ENCODE peak calls at places on chromosomes 11 and 22, in seven cellular contexts. One of them, this sample, is unnamed.

GRCh38 chr11:128365044-128365443 is 222.3 kb downstream of the ETS1 start:
- DNase-seq in uterus: no peak
- DNase-seq in GM12878: no peak
- DNase-seq in transverse colon: no peak
- DNase-seq in adrenal gland: no peak
- DNase-seq in gastrocnemius medialis: no peak
- DNase-seq in tibial nerve: no peak
- DNase-seq in this sample: no peak

GRCh38 chr11:75087319-75088055 is 9.2 kb downstream of the OR2AT4 start:
- DNase-seq in tibial nerve: no peak
- DNase-seq in adrenal gland: no peak
- DNase-seq in uterus: no peak
- DNase-seq in GM12878: no peak
- DNase-seq in gastrocnemius medialis: no peak
- DNase-seq in transverse colon: no peak
- DNase-seq in this sample: no peak

GRCh38 chr11:85767277-85767676 is 43.7 kb downstream of the SYTL2 start:
- DNase-seq in tibial nerve: no peak
- DNase-seq in adrenal gland: no peak
- DNase-seq in uterus: no peak
- DNase-seq in GM12878: no peak
- DNase-seq in gastrocnemius medialis: no peak
- DNase-seq in transverse colon: no peak
- DNase-seq in this sample: no peak

GRCh38 chr22:24140357-24140756 is 40.9 kb upstream of the SUSD2 start:
- DNase-seq in gastrocnemius medialis: no peak
- DNase-seq in uterus: no peak
- DNase-seq in GM12878: no peak
- DNase-seq in adrenal gland: no peak
- DNase-seq in transverse colon: no peak
- DNase-seq in tibial nerve: no peak
- DNase-seq in this sample: no peak

GRCh38 chr11:75346912-75347647 is 4.4 kb downstream of the ARRB1 start:
- DNase-seq in GM12878: no peak
- DNase-seq in gastrocnemius medialis: peak; percentile 33
- DNase-seq in tibial nerve: no peak
- DNase-seq in adrenal gland: peak; percentile 31
- DNase-seq in uterus: peak; percentile 44
- DNase-seq in transverse colon: no peak
- DNase-seq in this sample: peak; percentile 71

GRCh38 chr11:111986589-111986988 is 38.6 kb upstream of the DLAT start:
- DNase-seq in GM12878: no peak
- DNase-seq in gastrocnemius medialis: no peak
- DNase-seq in tibial nerve: no peak
- DNase-seq in adrenal gland: no peak
- DNase-seq in uterus: no peak
- DNase-seq in transverse colon: no peak
- DNase-seq in this sample: no peak

GRCh38 chr22:34105461-34106062 is 185.3 kb upstream of the LARGE1 start:
- DNase-seq in GM12878: no peak
- DNase-seq in adrenal gland: peak; percentile 55
- DNase-seq in transverse colon: peak; percentile 57
- DNase-seq in uterus: peak; percentile 31
- DNase-seq in tibial nerve: peak; percentile 31
- DNase-seq in gastrocnemius medialis: peak; percentile 28
- DNase-seq in this sample: peak; percentile 32

GRCh38 chr22:46432164-46433068 is 96.9 kb downstream of the TRMU start:
- DNase-seq in tibial nerve: no peak
- DNase-seq in GM12878: no peak
- DNase-seq in transverse colon: peak; percentile 54
- DNase-seq in uterus: no peak
- DNase-seq in adrenal gland: no peak
- DNase-seq in gastrocnemius medialis: no peak
- DNase-seq in this sample: no peak

GRCh38 chr11:92204731-92205130 is 19.9 kb upstream of the FAT3 start:
- DNase-seq in uterus: no peak
- DNase-seq in adrenal gland: no peak
- DNase-seq in GM12878: no peak
- DNase-seq in transverse colon: no peak
- DNase-seq in gastrocnemius medialis: no peak
- DNase-seq in tibial nerve: no peak
- DNase-seq in this sample: no peak

GRCh38 chr11:103714246-103714645 is 322.2 kb upstream of the DDI1 start:
- DNase-seq in adrenal gland: no peak
- DNase-seq in GM12878: no peak
- DNase-seq in transverse colon: no peak
- DNase-seq in tibial nerve: no peak
- DNase-seq in gastrocnemius medialis: no peak
- DNase-seq in uterus: no peak
- DNase-seq in this sample: no peak

GRCh38 chr11:46686886-46687810 is 13.3 kb downstream of the ARHGAP1 start:
- DNase-seq in uterus: peak; percentile 57
- DNase-seq in gastrocnemius medialis: no peak
- DNase-seq in transverse colon: no peak
- DNase-seq in tibial nerve: no peak
- DNase-seq in GM12878: no peak
- DNase-seq in adrenal gland: peak; percentile 75
- DNase-seq in this sample: peak; percentile 23

GRCh38 chr22:21942407-21942895 is 10.2 kb downstream of the PPM1F start:
- DNase-seq in adrenal gland: peak; percentile 76
- DNase-seq in transverse colon: peak; percentile 52
- DNase-seq in GM12878: no peak
- DNase-seq in uterus: peak; percentile 87
- DNase-seq in gastrocnemius medialis: peak; percentile 72
- DNase-seq in tibial nerve: peak; percentile 50
- DNase-seq in this sample: peak; percentile 51

GRCh38 chr22:31284241-31284745 is 8.0 kb downstream of the PIK3IP1 start:
- DNase-seq in adrenal gland: no peak
- DNase-seq in tibial nerve: no peak
- DNase-seq in uterus: no peak
- DNase-seq in GM12878: no peak
- DNase-seq in transverse colon: no peak
- DNase-seq in gastrocnemius medialis: no peak
- DNase-seq in this sample: no peak

GRCh38 chr11:774873-775592 is 2.3 kb downstream of the GATD1 start:
- DNase-seq in gastrocnemius medialis: no peak
- DNase-seq in GM12878: no peak
- DNase-seq in transverse colon: no peak
- DNase-seq in adrenal gland: peak; percentile 66
- DNase-seq in uterus: no peak
- DNase-seq in tibial nerve: no peak
- DNase-seq in this sample: no peak

GRCh38 chr11:18312012-18312411 is 9.9 kb downstream of the HPS5 start:
- DNase-seq in uterus: no peak
- DNase-seq in gastrocnemius medialis: no peak
- DNase-seq in transverse colon: no peak
- DNase-seq in adrenal gland: peak; percentile 13
- DNase-seq in GM12878: no peak
- DNase-seq in tibial nerve: no peak
- DNase-seq in this sample: no peak

GRCh38 chr11:75931124-75931523 is 116.1 kb downstream of the UVRAG start:
- DNase-seq in uterus: no peak
- DNase-seq in tibial nerve: no peak
- DNase-seq in transverse colon: no peak
- DNase-seq in adrenal gland: no peak
- DNase-seq in GM12878: no peak
- DNase-seq in gastrocnemius medialis: no peak
- DNase-seq in this sample: no peak

GRCh38 chr11:82003671-82004148 is 730.0 kb downstream of the FAM181B start:
- DNase-seq in adrenal gland: no peak
- DNase-seq in GM12878: no peak
- DNase-seq in transverse colon: no peak
- DNase-seq in gastrocnemius medialis: no peak
- DNase-seq in tibial nerve: no peak
- DNase-seq in uterus: no peak
- DNase-seq in this sample: no peak

GRCh38 chr11:86746509-86746908 is 53.8 kb upstream of the PRSS23 start:
- DNase-seq in uterus: no peak
- DNase-seq in GM12878: no peak
- DNase-seq in gastrocnemius medialis: no peak
- DNase-seq in tibial nerve: no peak
- DNase-seq in transverse colon: no peak
- DNase-seq in adrenal gland: no peak
- DNase-seq in this sample: no peak

GRCh38 chr11:12725863-12726666 is 51.8 kb downstream of the TEAD1 start:
- DNase-seq in uterus: no peak
- DNase-seq in GM12878: no peak
- DNase-seq in transverse colon: no peak
- DNase-seq in tibial nerve: no peak
- DNase-seq in gastrocnemius medialis: no peak
- DNase-seq in adrenal gland: no peak
- DNase-seq in this sample: no peak

GRCh38 chr11:12725047-12725862 is 51.0 kb downstream of the TEAD1 start:
- DNase-seq in GM12878: no peak
- DNase-seq in adrenal gland: no peak
- DNase-seq in uterus: no peak
- DNase-seq in tibial nerve: no peak
- DNase-seq in gastrocnemius medialis: no peak
- DNase-seq in transverse colon: no peak
- DNase-seq in this sample: no peak

GRCh38 chr11:12723410-12724297 is 49.4 kb downstream of the TEAD1 start:
- DNase-seq in adrenal gland: no peak
- DNase-seq in transverse colon: peak; percentile 18
- DNase-seq in tibial nerve: no peak
- DNase-seq in GM12878: no peak
- DNase-seq in gastrocnemius medialis: no peak
- DNase-seq in uterus: no peak
- DNase-seq in this sample: no peak

GRCh38 chr11:12721816-12722604 is 47.8 kb downstream of the TEAD1 start:
- DNase-seq in transverse colon: no peak
- DNase-seq in GM12878: no peak
- DNase-seq in gastrocnemius medialis: no peak
- DNase-seq in adrenal gland: no peak
- DNase-seq in tibial nerve: no peak
- DNase-seq in uterus: no peak
- DNase-seq in this sample: no peak

GRCh38 chr11:12724301-12725046 is 50.3 kb downstream of the TEAD1 start:
- DNase-seq in uterus: peak; percentile 97
- DNase-seq in transverse colon: peak; percentile 91
- DNase-seq in GM12878: no peak
- DNase-seq in gastrocnemius medialis: peak; percentile 48
- DNase-seq in adrenal gland: peak; percentile 94
- DNase-seq in tibial nerve: peak; percentile 66
- DNase-seq in this sample: peak; percentile 85
- TF ChIP-seq POLR2A in uterus: no peak
- TF ChIP-seq POLR2A in transverse colon: peak; percentile 26
- TF ChIP-seq POLR2A in GM12878: no peak
- TF ChIP-seq POLR2A in gastrocnemius medialis: no peak
- TF ChIP-seq POLR2A in adrenal gland: no peak
- TF ChIP-seq POLR2A in tibial nerve: no peak
- TF ChIP-seq POLR2A in this sample: no peak

DNA sequence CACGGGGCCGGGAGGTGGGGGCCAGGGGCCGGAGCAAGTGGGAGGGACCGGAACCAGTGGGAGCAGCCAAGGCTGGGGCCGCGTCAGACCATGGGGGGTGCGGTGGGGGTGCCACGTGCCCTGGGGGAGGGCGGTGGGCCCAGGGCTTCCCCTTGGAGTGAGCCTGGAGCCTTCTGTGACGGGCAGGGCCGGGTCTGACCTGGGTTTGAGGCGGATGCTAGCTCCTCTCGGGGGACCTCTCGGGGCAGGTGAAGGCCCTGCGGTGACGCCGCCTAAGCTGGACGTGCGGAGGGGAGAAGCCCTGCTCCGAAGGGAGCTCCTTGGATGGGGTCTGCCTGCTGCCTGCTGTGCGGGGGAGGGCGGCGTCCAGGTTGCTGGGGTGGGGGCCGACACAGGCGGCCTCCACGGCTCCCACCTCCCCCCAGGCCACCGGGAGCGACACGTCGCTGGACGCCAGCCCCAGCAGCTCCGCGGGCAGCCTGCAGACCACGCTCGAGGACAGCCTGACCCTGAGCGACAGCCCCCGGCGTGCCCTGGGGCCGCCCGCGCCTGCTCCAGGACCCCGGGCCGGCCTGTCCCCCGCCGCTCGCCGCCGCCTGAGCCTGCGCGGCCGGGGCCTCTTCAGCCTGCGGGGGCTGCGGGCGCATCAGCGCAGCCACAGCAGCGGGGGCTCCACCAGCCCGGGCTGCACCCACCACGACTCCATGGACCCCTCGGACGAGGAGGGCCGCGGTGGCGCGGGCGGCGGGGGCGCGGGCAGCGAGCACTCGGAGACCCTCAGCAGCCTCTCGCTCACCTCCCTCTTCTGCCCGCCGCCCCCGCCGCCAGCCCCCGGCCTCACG is 115.0 kb downstream of the CACNA1I start:
- DNase-seq in GM12878: no peak
- DNase-seq in tibial nerve: no peak
- DNase-seq in gastrocnemius medialis: no peak
- DNase-seq in transverse colon: no peak
- DNase-seq in adrenal gland: no peak
- DNase-seq in uterus: no peak
- DNase-seq in this sample: no peak
- H3K27me3 ChIP-seq in GM12878: no peaks in the 10 kb centered on the region
- H3K27me3 ChIP-seq in tibial nerve: no peaks in the 10 kb centered on the region
- H3K27me3 ChIP-seq in gastrocnemius medialis: peaks cover 27% of the 10 kb centered on the region
- H3K27me3 ChIP-seq in transverse colon: peaks cover 63% of the 10 kb centered on the region
- H3K27me3 ChIP-seq in adrenal gland: no peaks in the 10 kb centered on the region
- H3K27me3 ChIP-seq in uterus: no peaks in the 10 kb centered on the region
- H3K27me3 ChIP-seq in this sample: no peaks in the 10 kb centered on the region

GRCh38 chr11:2694995-2695939 is 4.5 kb downstream of the KCNQ1OT1 start:
- DNase-seq in gastrocnemius medialis: peak; percentile 2
- DNase-seq in adrenal gland: peak; percentile 6
- DNase-seq in GM12878: no peak
- DNase-seq in tibial nerve: peak; percentile 2
- DNase-seq in uterus: peak; percentile 2
- DNase-seq in transverse colon: no peak
- DNase-seq in this sample: no peak
- H3K4me1 ChIP-seq in gastrocnemius medialis: peaks cover 30% of the 10 kb centered on the region
- H3K4me1 ChIP-seq in adrenal gland: peaks cover 18% of the 10 kb centered on the region
- H3K4me1 ChIP-seq in GM12878: no peaks in the 10 kb centered on the region
- H3K4me1 ChIP-seq in tibial nerve: peaks cover 77% of the 10 kb centered on the region
- H3K4me1 ChIP-seq in uterus: no peaks in the 10 kb centered on the region
- H3K4me1 ChIP-seq in transverse colon: peaks cover 13% of the 10 kb centered on the region
- H3K4me1 ChIP-seq in this sample: no peaks in the 10 kb centered on the region

GRCh38 chr11:72223615-72224586 is 666 bp upstream of the INPPL1 start:
- DNase-seq in tibial nerve: no peak
- DNase-seq in GM12878: no peak
- DNase-seq in adrenal gland: peak; percentile 75
- DNase-seq in uterus: peak; percentile 85
- DNase-seq in gastrocnemius medialis: peak; percentile 74
- DNase-seq in transverse colon: peak; percentile 85
- DNase-seq in this sample: peak; percentile 57
- TF ChIP-seq POLR2A in tibial nerve: no peak
- TF ChIP-seq POLR2A in GM12878: peak; percentile 65
- TF ChIP-seq POLR2A in adrenal gland: no peak
- TF ChIP-seq POLR2A in uterus: peak; percentile 6
- TF ChIP-seq POLR2A in gastrocnemius medialis: peak; percentile 57
- TF ChIP-seq POLR2A in transverse colon: peak; percentile 45
- TF ChIP-seq POLR2A in this sample: no peak

This sample was measured in breast epithelium.